ENCODE peak calls at places on chromosomes 11 and 22, in nine cellular contexts. E, D, U, H, P, N, V, A and C are unnamed samples. For H3K4me1, the result is how much of the 10 kb centered on the place peaks cover.

GRCh38 chr22:28450109-28450508 is 229.5 kb downstream of the TTC28 start:
- DNase-seq in E (no peak), D (no peak), U (no peak), H (no peak), P (no peak), N (no peak), V (no peak), A (no peak), C (no peak)

GRCh38 chr11:133937468-133937867 is 19.3 kb downstream of the IGSF9B start:
- DNase-seq in E (no peak), D (no peak), U (no peak), H (no peak), P (no peak), N (no peak), V (peak), A (no peak), C (no peak)

GRCh38 chr11:33692013-33692504 is 8.6 kb downstream of the C11orf91 start:
- DNase-seq in E (peak), D (no peak), U (peak), H (peak), P (peak), N (peak), V (no peak), A (no peak), C (peak)

GRCh38 chr22:36954251-36955014 is 41.0 kb downstream of the CSF2RB start:
- DNase-seq in E (no peak), D (no peak), U (no peak), H (no peak), P (no peak), N (no peak), V (no peak), A (no peak), C (no peak)

GRCh38 chr11:104946907-104947306 is 21.5 kb downstream of the CASP4 start:
- DNase-seq in E (peak), D (no peak), U (no peak), H (no peak), P (no peak), N (peak), V (no peak), A (no peak), C (peak)

GRCh38 chr11:16784671-16785070 is 46.2 kb downstream of the C11orf58 start:
- DNase-seq in E (no peak), D (no peak), U (no peak), H (no peak), P (no peak), N (no peak), V (no peak), A (no peak), C (no peak)

GRCh38 chr11:2797741-2798361 is 87.7 kb downstream of the CDKN1C start:
- DNase-seq in E (peak), D (peak), U (peak), H (peak), P (no peak), N (no peak), V (peak), A (no peak), C (no peak)

GRCh38 chr11:20661445-20661844 is 7.9 kb upstream of the NELL1 start:
- DNase-seq in E (no peak), D (no peak), U (no peak), H (no peak), P (no peak), N (no peak), V (no peak), A (no peak), C (no peak)

GRCh38 chr11:95142431-95142830 is 52.8 kb downstream of the ENDOD1 start:
- DNase-seq in E (no peak), D (no peak), U (no peak), H (no peak), P (no peak), N (no peak), V (no peak), A (no peak), C (no peak)

GRCh38 chr11:12066056-12066798 is 44.2 kb upstream of the MICAL2 start:
- DNase-seq in E (no peak), D (no peak), U (no peak), H (peak), P (peak), N (peak), V (no peak), A (no peak), C (no peak)

GRCh38 chr11:19520681-19521080 is 192.0 kb upstream of the NAV2 start:
- DNase-seq in E (no peak), D (no peak), U (no peak), H (no peak), P (no peak), N (no peak), V (no peak), A (no peak), C (no peak)

GRCh38 chr22:28398355-28398754 is 281.3 kb downstream of the TTC28 start:
- DNase-seq in E (no peak), D (no peak), U (no peak), H (no peak), P (no peak), N (no peak), V (no peak), A (no peak), C (no peak)

GRCh38 chr11:65643971-65644370 is 6.1 kb downstream of the SIPA1 start:
- DNase-seq in E (no peak), D (no peak), U (no peak), H (no peak), P (no peak), N (peak), V (peak), A (no peak), C (no peak)

GRCh38 chr11:94452988-94453387 is 40.7 kb downstream of the MRE11 start:
- DNase-seq in E (no peak), D (no peak), U (no peak), H (no peak), P (no peak), N (no peak), V (no peak), A (no peak), C (no peak)

GRCh38 chr11:78432058-78432515 is 14.5 kb upstream of the GAB2 start:
- DNase-seq in E (no peak), D (no peak), U (no peak), H (no peak), P (no peak), N (no peak), V (no peak), A (no peak), C (no peak)

GRCh38 chr11:118907749-118908106 is 18.0 kb downstream of the BCL9L start:
- DNase-seq in E (no peak), D (peak), U (no peak), H (no peak), P (no peak), N (no peak), V (no peak), A (peak), C (no peak)

GRCh38 chr11:96384156-96384555 is 5.6 kb downstream of the CCDC82 start:
- DNase-seq in E (no peak), D (no peak), U (no peak), H (no peak), P (no peak), N (no peak), V (no peak), A (no peak), C (no peak)

GRCh38 chr11:1116666-1117390 is 40.9 kb upstream of the MUC5AC start:
- DNase-seq in E (no peak), D (no peak), U (no peak), H (peak), P (peak), N (no peak), V (no peak), A (no peak), C (no peak)

GRCh38 chr11:72625746-72626636 is 48.2 kb downstream of the PDE2A start:
- DNase-seq in E (peak), D (peak), U (peak), H (peak), P (peak), N (peak), V (no peak), A (peak), C (no peak)

GRCh38 chr11:70568504-70569172 is 170.3 kb downstream of the CTTN start:
- DNase-seq in E (peak), D (peak), U (peak), H (no peak), P (peak), N (peak), V (peak), A (peak), C (no peak)

GRCh38 chr11:112961146-112961668 is at the start of gene NCAM1:
- DNase-seq in E (peak), D (peak), U (peak), H (peak), P (peak), N (peak), V (peak), A (peak), C (peak)

GRCh38 chr22:38162881-38163843 is 18.5 kb downstream of the PLA2G6 start:
- DNase-seq in E (no peak), D (peak), U (no peak), H (no peak), P (no peak), N (no peak), V (no peak), A (no peak), C (no peak)

GRCh38 chr11:2750601-2751522 is 51.1 kb upstream of the KCNQ1OT1 start:
- DNase-seq in E (no peak), D (peak), U (peak), H (peak), P (peak), N (no peak), V (peak), A (peak), C (peak)

GRCh38 chr11:92324890-92325289 is 100.3 kb downstream of the FAT3 start:
- DNase-seq in E (no peak), D (no peak), U (no peak), H (no peak), P (no peak), N (no peak), V (no peak), A (no peak), C (no peak)

GRCh38 chr11:95795627-95796308 is 5.5 kb downstream of the CEP57 start:
- DNase-seq in E (no peak), D (no peak), U (no peak), H (no peak), P (no peak), N (no peak), V (no peak), A (no peak), C (no peak)

GRCh38 chr11:132959663-132960062 is 572.6 kb downstream of the OPCML start:
- DNase-seq in E (no peak), D (no peak), U (no peak), H (no peak), P (no peak), N (no peak), V (no peak), A (no peak), C (no peak)

GRCh38 chr11:41003339-41003992 is 456.0 kb downstream of the LRRC4C start:
- DNase-seq in E (no peak), D (no peak), U (no peak), H (no peak), P (no peak), N (no peak), V (no peak), A (no peak), C (no peak)

GRCh38 chr11:60609632-60610031 is 89.8 kb upstream of the MS4A8 start:
- DNase-seq in E (no peak), D (no peak), U (no peak), H (no peak), P (no peak), N (no peak), V (no peak), A (no peak), C (no peak)

GRCh38 chr11:1478544-1478943 is 8.0 kb downstream of the MOB2 start:
- DNase-seq in E (no peak), D (peak), U (peak), H (no peak), P (no peak), N (no peak), V (peak), A (no peak), C (no peak)

GRCh38 chr11:120236169-120237107 is 3.5 kb upstream of the POU2F3 start:
- DNase-seq in E (no peak), D (no peak), U (no peak), H (no peak), P (no peak), N (no peak), V (no peak), A (no peak), C (no peak)

GRCh38 chr11:29171350-29171950 is 845.4 kb downstream of the KCNA4 start:
- DNase-seq in E (no peak), D (no peak), U (no peak), H (no peak), P (no peak), N (no peak), V (no peak), A (no peak), C (no peak)

GRCh38 chr22:35230839-35231584 is 26.3 kb upstream of the HMGXB4 start:
- DNase-seq in E (peak), D (no peak), U (no peak), H (no peak), P (no peak), N (no peak), V (no peak), A (peak), C (peak)

GRCh38 chr11:125036933-125037332 is 26.2 kb upstream of the SLC37A2 start:
- DNase-seq in E (no peak), D (no peak), U (no peak), H (no peak), P (no peak), N (no peak), V (no peak), A (no peak), C (no peak)

GRCh38 chr22:31135706-31136105 is 4.6 kb downstream of the PLA2G3 start:
- DNase-seq in E (no peak), D (no peak), U (no peak), H (no peak), P (peak), N (no peak), V (no peak), A (peak), C (no peak)

GRCh38 chr11:46333129-46333947 is 13.9 kb upstream of the DGKZ start:
- DNase-seq in E (no peak), D (no peak), U (no peak), H (no peak), P (no peak), N (no peak), V (no peak), A (peak), C (no peak)

GRCh38 chr22:22603470-22603947 is 40.9 kb upstream of the GGTLC2 start:
- DNase-seq in E (no peak), D (no peak), U (no peak), H (no peak), P (no peak), N (no peak), V (no peak), A (no peak), C (no peak)

GRCh38 chr22:22600862-22601261 is 41.8 kb upstream of the PRAME start:
- DNase-seq in E (no peak), D (no peak), U (no peak), H (no peak), P (no peak), N (no peak), V (no peak), A (no peak), C (no peak)

GRCh38 chr22:22609271-22609670 is 35.1 kb upstream of the GGTLC2 start:
- DNase-seq in E (no peak), D (no peak), U (no peak), H (no peak), P (no peak), N (no peak), V (no peak), A (no peak), C (peak)

GRCh38 chr22:22605074-22605404 is 39.4 kb upstream of the GGTLC2 start:
- DNase-seq in E (no peak), D (no peak), U (no peak), H (no peak), P (no peak), N (no peak), V (no peak), A (no peak), C (no peak)

DNA sequence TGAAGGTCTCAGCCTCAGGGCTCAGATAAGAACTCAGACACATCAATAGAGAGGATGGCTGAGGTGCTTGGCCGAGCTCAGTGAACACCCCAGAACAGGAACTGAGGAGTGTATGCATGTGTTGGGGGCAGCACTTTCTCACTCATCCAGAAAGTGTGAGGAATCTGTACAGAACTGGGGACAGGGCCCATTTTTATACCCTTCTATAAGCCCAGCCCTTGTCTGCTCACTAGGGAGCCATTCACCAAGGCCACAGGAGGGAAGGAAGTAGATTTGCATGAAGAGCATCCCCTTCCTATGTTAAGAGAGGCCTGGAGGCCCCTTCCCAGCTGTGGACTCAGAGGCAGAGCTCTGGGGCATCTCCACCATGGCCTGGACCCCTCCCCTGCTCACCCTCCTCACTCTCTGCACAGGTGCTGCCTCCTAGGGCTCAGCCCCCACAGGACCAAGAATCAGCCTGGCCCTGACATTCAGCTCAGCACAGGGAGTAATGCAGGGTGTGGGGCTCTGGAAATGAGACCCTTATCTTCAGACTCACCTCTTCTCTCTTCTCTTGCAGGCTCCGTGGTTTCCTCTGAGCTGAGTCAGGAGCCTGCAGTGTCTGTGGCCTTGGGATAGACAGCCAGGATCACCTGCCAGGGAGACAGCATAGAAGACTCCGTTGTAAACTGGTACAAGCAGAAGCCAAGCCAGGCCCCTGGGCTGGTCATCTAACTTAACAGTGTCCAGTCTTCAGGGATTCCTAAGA is 39.9 kb upstream of the GGTLC2 start:
- DNase-seq in E (no peak), D (no peak), U (no peak), H (no peak), P (no peak), N (no peak), V (no peak), A (no peak), C (no peak)
- H3K4me3 ChIP-seq in E (no peak), D (no peak), U (no peak), H (no peak), P (no peak), N (no peak), V (no peak), A (no peak), C (no peak)

GRCh38 chr11:44980533-44981427 is 30.1 kb upstream of the TP53I11 start:
- DNase-seq in E (peak), D (peak), U (no peak), H (no peak), P (no peak), N (no peak), V (peak), A (no peak), C (no peak)

GRCh38 chr11:44978279-44978960 is 27.7 kb upstream of the TP53I11 start:
- DNase-seq in E (no peak), D (no peak), U (no peak), H (no peak), P (no peak), N (no peak), V (no peak), A (no peak), C (no peak)

GRCh38 chr11:44977493-44977984 is 26.9 kb upstream of the TP53I11 start:
- DNase-seq in E (no peak), D (no peak), U (no peak), H (no peak), P (no peak), N (no peak), V (no peak), A (peak), C (peak)

GRCh38 chr11:44979536-44980399 is 29.1 kb upstream of the TP53I11 start:
- DNase-seq in E (peak), D (peak), U (no peak), H (peak), P (peak), N (no peak), V (peak), A (no peak), C (no peak)

DNA sequence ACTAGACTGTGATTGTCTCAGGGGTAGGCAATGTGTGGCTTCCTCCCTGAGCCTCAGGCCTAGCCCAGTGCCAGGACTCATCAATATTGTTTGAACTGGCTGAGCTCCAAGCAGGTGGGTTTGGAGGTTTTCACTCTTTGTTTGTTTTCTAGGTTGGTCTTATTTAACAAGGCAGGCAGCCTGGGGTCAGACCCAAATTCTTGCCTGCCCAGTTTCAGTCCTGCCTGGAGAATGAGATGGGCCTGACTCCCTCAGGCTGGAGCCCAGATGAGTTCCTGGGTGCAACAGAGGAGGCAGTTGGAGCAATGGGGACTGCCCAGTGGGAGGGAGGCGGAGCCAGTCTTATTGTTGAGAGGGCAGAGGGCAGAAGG is 28.3 kb upstream of the TP53I11 start:
- DNase-seq in E (peak), D (no peak), U (no peak), H (peak), P (no peak), N (no peak), V (peak), A (no peak), C (no peak)
- H3K4me1 ChIP-seq in E (under half), D (under half), U (under half), H (half or more), P (under half), N (under half), V (half or more), A (under half), C (under half)

GRCh38 chr11:10645212-10645795 is 48.3 kb downstream of the IRAG1 start:
- DNase-seq in E (no peak), D (no peak), U (no peak), H (no peak), P (no peak), N (no peak), V (no peak), A (no peak), C (no peak)
- H3K4me3 ChIP-seq in E (no peak), D (no peak), U (no peak), H (no peak), P (no peak), N (no peak), V (no peak), A (no peak), C (no peak)

GRCh38 chr22:39693943-39694500 is 123.5 kb downstream of the CACNA1I start:
- DNase-seq in E (no peak), D (no peak), U (no peak), H (no peak), P (no peak), N (no peak), V (no peak), A (no peak), C (no peak)
- H3K4me1 ChIP-seq in E (under half), D (under half), U (under half), H (under half), P (under half), N (under half), V (under half), A (under half), C (under half)

DNA sequence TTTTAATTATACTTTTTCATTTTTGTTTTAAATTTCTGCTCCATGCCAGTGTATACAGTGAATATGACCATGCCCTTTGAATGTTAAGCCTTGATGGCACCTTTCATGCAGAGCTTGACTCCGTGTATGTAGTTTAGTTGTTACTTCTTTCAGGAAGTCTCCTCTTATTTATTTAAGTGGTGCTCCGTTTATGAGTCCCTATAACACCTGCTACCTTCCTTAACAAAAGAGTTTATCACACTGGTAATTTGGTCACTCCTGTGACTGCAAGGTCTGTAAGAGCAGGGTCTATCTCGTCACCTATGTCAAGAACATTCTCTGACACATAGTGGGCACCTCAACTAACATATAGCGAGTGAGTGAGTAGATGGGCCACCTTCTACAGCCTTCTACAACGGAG is 152.5 kb downstream of the CCDC34 start:
- DNase-seq in E (peak), D (no peak), U (no peak), H (no peak), P (no peak), N (no peak), V (no peak), A (no peak), C (no peak)
- H3K4me3 ChIP-seq in E (no peak), D (no peak), U (no peak), H (no peak), P (no peak), N (no peak), V (no peak), A (no peak), C (no peak)